ENCODE peak calls at places on chromosomes 12 and 14, in nine cellular contexts. B is Peyer's patch, N is upper lobe of right lung, U is HL-60, O is tibial artery, T is ovary, A is WERI-Rb-1, D is body of pancreas, R is left lung. J is an unnamed sample.

GRCh38 chr12:25797335-25797863 is 161.1 kb upstream of the RASSF8 start:
- DNase-seq in B (no peak), N (no peak), U (no peak), O (no peak), T (no peak), A (no peak), D (no peak), R (no peak), J (no peak)

GRCh38 chr12:49689785-49690184 is 17.4 kb downstream of the FMNL3 start:
- DNase-seq in B (no peak), N (no peak), U (no peak), O (no peak), T (no peak), A (peak; percentile 43), D (no peak), R (no peak), J (no peak)

GRCh38 chr14:34043627-34044372 is 92.9 kb upstream of the EGLN3 start:
- DNase-seq in B (peak; percentile 63), N (no peak), U (no peak), O (no peak), T (no peak), A (no peak), D (peak; percentile 7), R (no peak), J (no peak)

GRCh38 chr12:9143929-9144328 is 28.2 kb upstream of the A2M start:
- DNase-seq in B (no peak), N (no peak), U (no peak), O (no peak), T (no peak), A (no peak), D (no peak), R (no peak), J (no peak)

GRCh38 chr12:40215977-40216376 is 8.8 kb upstream of the LRRK2 start:
- DNase-seq in B (no peak), N (no peak), U (no peak), O (no peak), T (no peak), A (no peak), D (no peak), R (no peak), J (no peak)

GRCh38 chr12:3523728-3524127 is 32.7 kb downstream of the PRMT8 start:
- DNase-seq in B (no peak), N (no peak), U (no peak), O (no peak), T (no peak), A (no peak), D (no peak), R (no peak), J (no peak)

GRCh38 chr12:116659771-116660481 is 77.9 kb downstream of the SPRING1 start:
- DNase-seq in B (no peak), N (no peak), U (no peak), O (no peak), T (no peak), A (no peak), D (no peak), R (no peak), J (no peak)

GRCh38 chr12:31119531-31120211 is 46.0 kb downstream of the DDX11 start:
- DNase-seq in B (peak; percentile 46), N (no peak), U (no peak), O (no peak), T (no peak), A (no peak), D (no peak), R (peak; percentile 40), J (no peak)

GRCh38 chr12:6840428-6841138 is at the start of gene GNB3:
- DNase-seq in B (no peak), N (no peak), U (no peak), O (no peak), T (no peak), A (peak; percentile 99), D (no peak), R (peak; percentile 79), J (no peak)

GRCh38 chr14:35347323-35348043 is 55.3 kb downstream of the PSMA6 start:
- DNase-seq in B (peak; percentile 54), N (no peak), U (no peak), O (no peak), T (peak; percentile 58), A (no peak), D (peak; percentile 51), R (no peak), J (peak; percentile 55)

GRCh38 chr14:94401083-94401482 is 12.7 kb upstream of the SERPINA1 start:
- DNase-seq in B (no peak), N (no peak), U (no peak), O (no peak), T (no peak), A (no peak), D (no peak), R (no peak), J (no peak)

GRCh38 chr14:100158566-100159106 is 809 bp downstream of the DEGS2 start:
- DNase-seq in B (peak; percentile 54), N (no peak), U (no peak), O (no peak), T (no peak), A (no peak), D (no peak), R (peak; percentile 55), J (no peak)

DNA sequence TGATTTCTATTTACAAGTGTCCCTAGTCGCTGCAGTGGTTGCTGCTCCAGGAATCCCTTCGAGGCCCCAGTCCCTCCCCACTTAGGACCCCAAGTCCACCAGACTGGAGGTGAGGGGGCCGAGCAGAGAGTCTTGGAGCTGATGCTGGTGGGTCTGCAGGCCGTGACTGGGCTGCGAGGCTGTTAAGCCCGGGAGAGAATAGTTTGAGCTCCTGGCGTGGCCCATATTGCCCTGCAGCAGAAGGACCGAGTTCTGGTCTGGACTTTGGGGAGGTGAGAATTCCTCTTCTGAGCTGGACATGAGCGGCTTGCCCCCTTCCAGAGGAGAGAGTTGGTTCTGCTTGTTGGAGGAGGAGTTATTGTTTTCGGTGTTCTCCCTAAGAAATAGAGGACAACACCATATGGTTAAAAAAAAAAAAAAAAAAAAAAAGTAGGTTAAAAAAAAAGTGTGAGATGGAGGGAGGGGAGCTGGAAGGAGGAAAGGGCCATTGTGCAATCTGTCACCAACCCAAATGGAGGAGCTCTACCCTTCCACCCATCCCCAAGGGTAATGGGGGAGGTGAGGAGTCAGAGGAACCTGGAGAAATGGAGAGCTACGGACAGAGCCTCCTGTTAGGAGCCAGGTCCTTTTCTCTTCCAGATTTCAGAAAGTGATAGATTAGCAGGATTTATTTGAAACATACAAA is 2.9 kb downstream of the SIX1 start:
- DNase-seq in B (no peak), N (no peak), U (no peak), O (peak; percentile 68), T (no peak), A (no peak), D (no peak), R (no peak), J (no peak)
- H3K27ac ChIP-seq in B (no peak overlapping the region), N (no peak overlapping the region), U (no peak overlapping the region), O (peak overlapping the region; percentile 78), T (no peak overlapping the region), A (no peak overlapping the region), D (no peak overlapping the region), R (no peak overlapping the region), J (no peak overlapping the region)

DNA sequence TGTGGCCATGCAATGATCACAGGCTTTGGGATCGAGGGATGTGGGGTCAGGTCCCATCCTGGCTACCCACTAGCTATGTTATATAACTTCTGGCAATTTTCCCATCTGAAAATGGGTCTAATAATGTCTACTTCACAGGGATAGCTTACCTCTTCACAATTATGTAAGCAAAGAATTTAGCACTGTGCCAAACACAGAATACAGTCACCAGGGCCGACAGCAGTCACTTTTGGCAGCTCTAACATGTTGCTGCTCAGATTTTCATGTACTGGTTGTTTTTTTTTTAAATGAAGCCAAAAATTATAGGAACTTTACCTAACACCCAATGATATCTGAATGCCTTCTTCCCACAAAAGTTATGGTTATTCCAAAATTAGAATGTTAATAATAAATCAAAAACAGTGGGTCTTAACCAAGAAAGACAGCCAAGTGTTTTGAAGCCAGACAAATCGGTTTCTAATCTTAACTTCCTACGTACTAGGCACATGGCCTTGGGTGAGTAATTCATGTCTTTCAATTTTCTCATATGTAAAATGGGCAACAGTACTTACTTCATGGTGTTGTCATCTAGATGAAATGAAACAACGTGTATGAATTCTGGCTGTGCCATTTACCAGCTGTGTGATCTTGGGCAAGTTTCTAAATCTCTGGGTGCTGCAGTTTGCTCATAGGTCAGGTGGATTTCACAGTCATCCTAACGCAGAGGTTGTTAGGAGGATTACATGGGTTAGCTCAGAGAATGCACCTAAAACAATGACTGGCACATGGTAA is 13.0 kb upstream of the PCED1B start:
- DNase-seq in B (no peak), N (no peak), U (no peak), O (peak; percentile 22), T (no peak), A (no peak), D (peak; percentile 23), R (no peak), J (no peak)
- TF ChIP-seq CTCF in B (no peak), N (no peak), U (no peak), O (peak; percentile 9), T (no peak), A (no peak), D (no peak), R (no peak), J (no peak)

DNA sequence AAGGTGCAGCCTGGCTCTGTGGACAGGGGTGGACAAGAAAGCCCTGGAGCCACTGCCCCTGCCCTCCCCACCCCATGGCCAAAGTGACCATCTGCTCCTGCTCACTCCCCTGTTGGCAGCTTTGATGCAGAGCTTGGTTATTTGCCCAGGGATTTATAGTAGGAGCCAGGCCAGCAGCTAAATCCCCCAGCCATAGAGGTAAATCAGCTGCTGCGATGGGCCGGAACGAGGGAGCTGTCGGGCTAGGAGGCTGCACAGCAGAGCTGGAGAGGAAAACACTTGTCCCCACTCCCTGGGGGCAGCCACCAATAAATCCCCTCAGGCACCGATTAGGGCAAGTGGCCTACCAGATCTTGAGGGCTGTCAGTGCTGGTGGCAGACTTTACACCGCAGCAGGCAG is 26.0 kb downstream of the SMUG1 start:
- DNase-seq in B (no peak), N (no peak), U (no peak), O (no peak), T (no peak), A (peak; percentile 91), D (no peak), R (no peak), J (no peak)
- H3K27me3 ChIP-seq in B (no peaks in the 10 kb centered on the region), N (no peaks in the 10 kb centered on the region), U (no peaks in the 10 kb centered on the region), O (no peaks in the 10 kb centered on the region), T (no peaks in the 10 kb centered on the region), A (no peaks in the 10 kb centered on the region), D (no peaks in the 10 kb centered on the region), R (peaks cover 28% of the 10 kb centered on the region), J (no peaks in the 10 kb centered on the region)

GRCh38 chr14:41806355-41806975 is 199.8 kb downstream of the LRFN5 start:
- DNase-seq in B (no peak), N (no peak), U (no peak), O (no peak), T (no peak), A (no peak), D (no peak), R (no peak), J (no peak)

GRCh38 chr14:41805633-41806032 is 199.0 kb downstream of the LRFN5 start:
- DNase-seq in B (no peak), N (no peak), U (no peak), O (no peak), T (no peak), A (no peak), D (no peak), R (no peak), J (no peak)

DNA sequence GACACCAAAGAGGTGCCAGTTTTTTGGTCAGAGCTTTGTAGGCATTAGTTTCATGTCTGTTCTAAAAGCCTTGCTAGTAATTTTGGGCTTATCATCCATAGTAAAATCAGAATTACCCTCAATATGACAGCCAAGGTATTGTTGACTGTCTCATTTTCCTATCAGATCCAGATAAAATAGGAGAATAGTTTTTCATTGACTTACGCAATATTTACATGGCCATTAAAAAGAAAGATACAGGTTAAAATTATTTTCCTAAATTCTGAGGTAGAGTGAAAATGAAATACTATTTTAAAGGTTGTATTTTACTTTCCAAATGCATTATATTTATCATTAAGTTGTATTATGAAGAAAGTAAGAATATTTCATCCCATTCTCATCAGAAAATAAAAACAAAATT is 203.7 kb downstream of the LRFN5 start:
- DNase-seq in B (no peak), N (no peak), U (no peak), O (no peak), T (no peak), A (no peak), D (no peak), R (no peak), J (no peak)
- H3K27ac ChIP-seq in B (no peak overlapping the region), N (no peak overlapping the region), U (no peak overlapping the region), O (no peak overlapping the region), T (no peak overlapping the region), A (no peak overlapping the region), D (no peak overlapping the region), R (no peak overlapping the region), J (no peak overlapping the region)